ENCODE peak calls at places on chromosome 12, in four cellular contexts. N is epithelial cell of esophagus, K is lower leg skin, R is uterus. V is an unnamed sample.

GRCh38 chr12:108594-108993 is 42.0 kb downstream of the IQSEC3 start:
- DNase-seq in N (peak), K (no peak), R (no peak), V (no peak)

GRCh38 chr12:47222960-47223847 is 143.4 kb upstream of the AMIGO2 start:
- DNase-seq in N (no peak), K (no peak), R (no peak), V (no peak)

GRCh38 chr12:75366629-75367028 is 24.3 kb upstream of the GLIPR1L2 start:
- DNase-seq in N (no peak), K (no peak), R (no peak), V (no peak)

GRCh38 chr12:20459920-20460319 is 91.6 kb downstream of the PDE3A start:
- DNase-seq in N (no peak), K (no peak), R (no peak), V (no peak)

GRCh38 chr12:115611477-115611876 is 666.0 kb downstream of the MED13L start:
- DNase-seq in N (no peak), K (no peak), R (no peak), V (no peak)

GRCh38 chr12:57241556-57242310 is 9.3 kb downstream of the STAC3 start:
- DNase-seq in N (no peak), K (no peak), R (no peak), V (no peak)

GRCh38 chr12:12946686-12947355 is 5.1 kb downstream of the GPRC5D start:
- DNase-seq in N (no peak), K (no peak), R (no peak), V (no peak)

GRCh38 chr12:53781218-53781801 is 29.5 kb upstream of the CISTR start:
- DNase-seq in N (peak), K (no peak), R (no peak), V (no peak)

GRCh38 chr12:116955382-116956021 is 44.8 kb downstream of the FBXW8 start:
- DNase-seq in N (peak), K (no peak), R (no peak), V (no peak)

GRCh38 chr12:22361785-22362184 is 27.3 kb upstream of the ST8SIA1 start:
- DNase-seq in N (peak), K (no peak), R (no peak), V (no peak)

GRCh38 chr12:113361574-113362370 is 3.4 kb downstream of the PLBD2 start:
- DNase-seq in N (no peak), K (peak), R (no peak), V (no peak)

GRCh38 chr12:81094718-81095360 is 17.0 kb downstream of the ACSS3 start:
- DNase-seq in N (no peak), K (no peak), R (no peak), V (no peak)

GRCh38 chr12:11885261-11886038 is 185.3 kb upstream of the BCL2L14 start:
- DNase-seq in N (peak), K (no peak), R (no peak), V (no peak)

GRCh38 chr12:47730341-47730744 is 5.1 kb upstream of the ENDOU start:
- DNase-seq in N (no peak), K (no peak), R (no peak), V (no peak)

GRCh38 chr12:56151672-56152131 is 685 bp upstream of the MYL6B start:
- DNase-seq in N (peak), K (peak), R (no peak), V (no peak)

GRCh38 chr12:112877006-112877405 is 29.8 kb upstream of the OAS1 start:
- DNase-seq in N (no peak), K (no peak), R (no peak), V (no peak)

GRCh38 chr12:26878661-26879119 is 45.7 kb upstream of the ITPR2 start:
- DNase-seq in N (no peak), K (peak), R (peak), V (no peak)

GRCh38 chr12:5201554-5202243 is 158.0 kb downstream of the KCNA5 start:
- DNase-seq in N (no peak), K (no peak), R (no peak), V (no peak)

GRCh38 chr12:26736563-26737486 is 96.2 kb downstream of the ITPR2 start:
- DNase-seq in N (peak), K (no peak), R (no peak), V (no peak)

GRCh38 chr12:32533971-32534590 is 134.7 kb downstream of the FGD4 start:
- DNase-seq in N (peak), K (peak), R (peak), V (peak)

GRCh38 chr12:121711925-121712461 is 559 bp upstream of the TMEM120B start:
- DNase-seq in N (peak), K (peak), R (no peak), V (no peak)

GRCh38 chr12:116939734-116940133 is 29.0 kb downstream of the FBXW8 start:
- DNase-seq in N (no peak), K (no peak), R (no peak), V (no peak)

GRCh38 chr12:45878630-45879255 is 111.6 kb downstream of the SCAF11 start:
- DNase-seq in N (no peak), K (no peak), R (no peak), V (no peak)

GRCh38 chr12:87652026-87652425 is 377.2 kb downstream of the C12orf50 start:
- DNase-seq in N (no peak), K (no peak), R (no peak), V (no peak)

DNA sequence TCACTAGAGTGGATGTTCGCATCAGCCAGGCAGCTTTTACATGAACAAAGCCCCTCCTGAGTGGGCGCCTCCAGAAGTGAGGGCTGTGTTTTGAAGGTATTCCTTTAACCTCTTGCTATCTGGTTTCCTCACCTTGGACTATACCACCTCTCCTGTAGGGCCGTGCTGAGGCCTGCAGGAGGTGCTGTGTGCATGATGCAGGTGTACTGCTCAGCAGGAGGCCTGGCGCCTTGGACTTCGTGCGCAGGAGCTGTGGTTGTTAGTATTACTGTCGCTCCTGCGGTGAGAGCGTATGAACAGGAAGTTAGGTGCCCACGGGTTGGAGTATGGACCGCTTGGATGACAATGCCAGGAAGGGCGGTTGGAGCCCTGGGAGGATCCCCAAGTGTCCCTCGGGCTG is 130.7 kb downstream of the TSPAN9 start:
- DNase-seq in N (peak), K (no peak), R (no peak), V (no peak)
- TF ChIP-seq CTCF in N (peak), K (no peak), R (no peak), V (peak)

GRCh38 chr12:125424909-125425308 is 359.7 kb downstream of the AACS start:
- DNase-seq in N (no peak), K (no peak), R (no peak), V (no peak)
- H3K4me3 ChIP-seq in N (no peak), K (no peak), R (no peak), V (no peak)

DNA sequence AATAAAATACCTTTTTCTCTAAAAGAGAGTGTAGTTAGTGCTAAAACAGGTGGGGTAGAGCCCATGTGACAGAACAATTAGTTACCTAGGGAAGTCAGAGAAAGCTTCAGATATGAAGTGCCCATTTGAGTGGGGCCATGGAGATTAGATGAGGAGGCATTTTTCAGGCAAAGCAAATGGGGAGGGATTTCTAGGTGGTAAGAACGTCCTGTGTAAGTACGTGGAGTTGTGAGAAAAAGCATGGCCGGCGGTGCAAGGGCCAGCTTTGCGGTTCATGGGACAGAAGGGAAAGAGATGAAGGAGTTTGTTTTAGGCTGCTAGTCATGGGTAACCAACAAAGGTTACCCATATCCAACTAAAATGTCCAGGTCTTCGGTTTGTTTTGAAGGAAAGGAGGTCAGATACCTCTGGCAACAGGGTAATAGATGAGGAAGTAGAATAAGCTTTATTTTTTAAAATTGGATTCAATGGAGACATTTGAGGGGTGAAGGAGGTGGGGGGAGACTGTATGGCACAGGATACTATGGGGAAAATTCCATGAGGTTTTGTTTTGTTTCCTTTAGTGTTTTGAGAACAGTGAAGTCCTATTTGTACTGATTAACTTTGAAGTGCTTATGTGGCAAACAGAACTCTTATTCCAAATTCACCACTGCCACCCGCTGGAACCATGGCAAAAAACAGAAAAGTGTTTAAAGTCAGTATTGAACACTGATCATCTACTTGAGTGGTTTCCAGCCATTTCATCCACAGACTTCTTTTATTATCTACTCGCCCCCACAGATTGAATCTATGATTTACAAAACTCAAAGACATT is 10.0 kb upstream of the SNRPF start:
- DNase-seq in N (peak), K (no peak), R (no peak), V (no peak)
- TF ChIP-seq CTCF in N (peak), K (no peak), R (no peak), V (peak)

GRCh38 chr12:110249716-110250225 is 31.3 kb upstream of the ATP2A2 start:
- DNase-seq in N (no peak), K (peak), R (no peak), V (no peak)

GRCh38 chr12:110251381-110251780 is 29.7 kb upstream of the ATP2A2 start:
- DNase-seq in N (no peak), K (no peak), R (no peak), V (no peak)

GRCh38 chr12:110252716-110253115 is 28.3 kb upstream of the ATP2A2 start:
- DNase-seq in N (no peak), K (peak), R (no peak), V (no peak)

GRCh38 chr12:110254971-110255540 is 26.0 kb upstream of the ATP2A2 start:
- DNase-seq in N (no peak), K (peak), R (no peak), V (no peak)

DNA sequence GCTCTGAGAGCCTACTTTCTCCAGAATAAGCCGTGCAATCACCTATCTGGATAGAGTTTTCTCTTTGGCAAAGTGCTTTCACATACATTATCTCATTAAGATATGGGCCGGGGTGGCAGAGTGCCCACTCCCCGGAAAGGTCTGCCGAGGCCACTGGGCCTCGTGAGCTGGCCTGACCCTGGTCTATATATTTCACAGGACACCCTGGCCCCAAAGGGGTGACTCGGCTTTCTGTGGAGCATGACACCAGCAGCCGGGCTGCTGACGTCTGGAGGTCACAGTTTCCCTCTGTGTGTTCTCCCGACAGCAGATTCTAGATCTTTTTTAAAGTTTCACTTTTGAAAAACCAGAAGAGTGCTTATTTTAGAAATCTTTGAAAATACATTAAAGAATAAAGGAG is 27.9 kb upstream of the ATP2A2 start:
- DNase-seq in N (no peak), K (peak), R (peak), V (peak)
- H3K4me3 ChIP-seq in N (no peak), K (no peak), R (no peak), V (peak)

DNA sequence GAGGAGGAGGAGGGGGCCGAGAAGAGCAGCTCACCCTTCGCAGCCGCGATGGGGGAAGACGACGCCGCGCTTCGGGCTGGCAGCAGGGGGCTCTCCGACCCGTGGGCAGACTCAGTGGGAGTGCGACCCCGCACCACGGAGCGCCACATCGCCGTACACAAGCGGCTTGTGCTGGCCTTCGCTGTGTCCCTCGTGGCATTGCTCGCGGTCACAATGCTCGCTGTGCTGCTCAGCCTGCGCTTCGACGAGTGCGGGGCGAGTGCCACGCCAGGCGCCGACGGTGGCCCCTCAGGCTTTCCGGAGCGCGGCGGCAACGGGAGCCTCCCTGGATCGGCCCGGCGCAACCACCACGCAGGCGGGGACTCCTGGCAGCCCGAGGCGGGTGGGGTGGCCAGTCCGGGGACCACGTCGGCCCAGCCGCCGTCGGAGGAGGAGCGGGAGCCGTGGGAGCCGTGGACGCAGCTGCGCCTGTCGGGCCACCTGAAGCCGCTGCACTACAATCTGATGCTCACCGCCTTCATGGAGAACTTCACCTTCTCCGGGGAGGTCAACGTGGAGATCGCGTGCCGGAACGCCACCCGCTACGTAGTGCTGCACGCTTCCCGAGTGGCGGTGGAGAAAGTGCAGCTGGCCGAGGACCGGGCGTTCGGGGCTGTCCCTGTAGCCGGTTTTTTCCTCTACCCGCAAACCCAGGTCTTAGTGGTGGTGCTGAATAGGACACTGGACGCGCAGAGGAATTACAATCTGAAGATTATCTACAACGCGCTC is 745 bp downstream of the TRHDE start:
- DNase-seq in N (no peak), K (no peak), R (peak), V (no peak)
- TF ChIP-seq CTCF in N (no peak), K (no peak), R (no peak), V (peak)

DNA sequence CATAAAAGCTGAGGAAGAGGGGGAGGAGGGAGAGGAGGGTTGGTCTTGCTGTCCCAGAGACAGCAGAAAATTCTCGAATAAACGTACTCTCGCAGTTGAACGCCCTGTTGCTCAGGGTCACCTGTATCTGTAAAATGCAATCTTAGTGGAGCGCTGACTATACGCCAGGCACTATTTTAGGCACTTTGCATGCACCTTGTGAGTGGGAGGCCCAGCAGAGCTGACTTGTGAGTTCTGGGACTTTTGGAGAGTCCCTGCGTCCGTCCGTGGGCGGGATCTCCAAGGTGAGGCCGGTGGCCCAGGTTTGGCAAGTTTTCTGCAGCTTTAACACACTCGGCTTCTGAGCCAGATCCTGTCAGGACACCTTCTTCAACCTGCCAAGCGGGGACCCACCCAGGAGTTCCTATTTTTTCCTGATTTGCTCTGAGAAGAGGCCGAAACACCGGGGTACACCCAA is 32.5 kb upstream of the PLEKHG6 start:
- DNase-seq in N (peak), K (no peak), R (no peak), V (no peak)
- H3K4me3 ChIP-seq in N (peak), K (peak), R (peak), V (peak)

GRCh38 chr12:2796187-2796663 is 1.5 kb downstream of the FKBP4 start:
- DNase-seq in N (peak), K (no peak), R (no peak), V (no peak)

GRCh38 chr12:2795291-2796186 is 769 bp downstream of the FKBP4 start:
- DNase-seq in N (peak), K (peak), R (peak), V (no peak)

GRCh38 chr12:2800046-2800570 is 5.3 kb downstream of the FKBP4 start:
- DNase-seq in N (peak), K (no peak), R (no peak), V (no peak)

GRCh38 chr12:2794736-2795289 is at the start of gene FKBP4:
- DNase-seq in N (peak), K (peak), R (peak), V (no peak)

GRCh38 chr12:2797721-2798418 is 3.1 kb downstream of the FKBP4 start:
- DNase-seq in N (peak), K (no peak), R (peak), V (no peak)
- TF ChIP-seq CTCF in N (peak), K (no peak), R (no peak), V (peak)

V was measured in retinal pigment epithelial cell.